ENCODE peak calls at places on chromosomes 5 and 9, in five cellular contexts. V is DND-41, L is IMR-90, D is pancreas, J is upper lobe of right lung. N is an unnamed sample.

GRCh38 chr9:130675396-130675795 is 11.0 kb downstream of the PRDM12 start:
- DNase-seq in V (no peak), L (no peak), D (no peak), J (no peak), N (no peak)

GRCh38 chr9:120733190-120733589 is 18.9 kb upstream of the MEGF9 start:
- DNase-seq in V (no peak), L (peak), D (peak), J (peak), N (peak)

GRCh38 chr5:107633171-107633901 is 37.4 kb downstream of the EFNA5 start:
- DNase-seq in V (no peak), L (peak), D (no peak), J (no peak), N (no peak)

GRCh38 chr5:53089481-53089976 is 20.0 kb downstream of the MOCS2 start:
- DNase-seq in V (peak), L (peak), D (no peak), J (no peak), N (no peak)

GRCh38 chr9:123434619-123435240 is 78.7 kb downstream of the CRB2 start:
- DNase-seq in V (no peak), L (no peak), D (no peak), J (peak), N (peak)

GRCh38 chr9:89137548-89138462 is 40.8 kb downstream of the SHC3 start:
- DNase-seq in V (peak), L (peak), D (peak), J (no peak), N (no peak)

GRCh38 chr5:6154216-6154615 is 224.1 kb downstream of the MED10 start:
- DNase-seq in V (no peak), L (no peak), D (no peak), J (no peak), N (no peak)

GRCh38 chr5:132592521-132592920 is 35.7 kb downstream of the RAD50 start:
- DNase-seq in V (no peak), L (peak), D (no peak), J (no peak), N (no peak)

GRCh38 chr5:108726446-108727091 is 21.1 kb upstream of the FER start:
- DNase-seq in V (no peak), L (peak), D (no peak), J (no peak), N (no peak)

GRCh38 chr5:108729306-108729645 is 18.4 kb upstream of the FER start:
- DNase-seq in V (no peak), L (no peak), D (no peak), J (no peak), N (no peak)

GRCh38 chr5:108728566-108729305 is 19.0 kb upstream of the FER start:
- DNase-seq in V (peak), L (no peak), D (no peak), J (no peak), N (no peak)

GRCh38 chr5:108727639-108728565 is 19.8 kb upstream of the FER start:
- DNase-seq in V (peak), L (peak), D (peak), J (peak), N (peak)

DNA sequence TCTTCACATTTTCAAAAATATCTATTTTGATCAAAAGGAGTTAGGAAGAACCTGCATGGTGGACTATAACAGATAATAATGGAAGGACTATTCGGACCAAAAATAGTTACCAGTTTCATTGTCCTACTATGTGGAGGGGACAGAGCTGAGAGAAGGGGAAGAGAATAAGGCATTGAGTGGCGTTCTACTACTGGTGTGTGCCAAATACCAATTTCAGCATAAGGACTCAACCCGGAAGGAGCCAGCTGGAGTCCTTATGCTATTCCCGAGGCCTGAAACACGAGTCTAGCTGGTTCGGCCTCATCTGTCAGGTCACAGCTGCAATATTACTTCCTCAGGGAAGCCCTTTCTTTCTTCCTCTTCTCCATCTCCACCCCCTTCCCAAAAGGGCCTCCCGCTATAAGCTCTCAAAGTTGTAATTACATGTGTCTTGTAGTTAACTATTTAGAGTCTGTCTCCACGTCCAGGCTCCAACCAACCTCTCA is 20.5 kb upstream of the FER start:
- DNase-seq in V (no peak), L (peak), D (peak), J (no peak), N (peak)
- H3K27ac ChIP-seq in V (no peak), L (peak), D (peak), J (peak), N (peak)

GRCh38 chr5:151678713-151679112 is 8.0 kb downstream of the SPARC start:
- DNase-seq in V (no peak), L (peak), D (no peak), J (no peak), N (no peak)
- H3K4me3 ChIP-seq in V (no peak), L (no peak), D (no peak), J (no peak), N (no peak)

DNA sequence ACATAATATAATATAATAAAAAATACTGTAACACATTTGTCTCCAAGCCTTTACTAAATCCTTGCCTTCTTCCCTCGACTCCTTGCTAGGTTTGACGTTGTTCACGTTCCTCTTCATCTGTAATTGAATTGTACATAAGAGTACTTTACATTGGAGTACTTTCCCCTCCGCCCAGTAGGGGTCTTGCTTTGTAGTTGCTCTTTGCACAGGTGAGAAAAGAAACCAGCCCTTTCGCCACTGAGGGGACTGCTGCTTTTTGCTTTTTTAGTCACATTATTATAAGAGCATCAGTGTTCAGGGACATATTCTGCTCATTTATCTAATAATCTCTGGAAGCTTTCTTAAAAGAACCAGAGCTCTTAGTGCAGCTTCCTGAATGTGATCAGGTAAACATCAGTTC is 115.0 kb downstream of the CETN3 start:
- DNase-seq in V (no peak), L (no peak), D (no peak), J (no peak), N (peak)
- TF ChIP-seq CTCF in V (peak), L (no peak), D (no peak), J (no peak), N (no peak)

GRCh38 chr5:172533399-172534228 is 79.3 kb upstream of the SH3PXD2B start:
- DNase-seq in V (no peak), L (no peak), D (no peak), J (peak), N (no peak)
- H3K27ac ChIP-seq in V (no peak), L (no peak), D (no peak), J (peak), N (no peak)

DNA sequence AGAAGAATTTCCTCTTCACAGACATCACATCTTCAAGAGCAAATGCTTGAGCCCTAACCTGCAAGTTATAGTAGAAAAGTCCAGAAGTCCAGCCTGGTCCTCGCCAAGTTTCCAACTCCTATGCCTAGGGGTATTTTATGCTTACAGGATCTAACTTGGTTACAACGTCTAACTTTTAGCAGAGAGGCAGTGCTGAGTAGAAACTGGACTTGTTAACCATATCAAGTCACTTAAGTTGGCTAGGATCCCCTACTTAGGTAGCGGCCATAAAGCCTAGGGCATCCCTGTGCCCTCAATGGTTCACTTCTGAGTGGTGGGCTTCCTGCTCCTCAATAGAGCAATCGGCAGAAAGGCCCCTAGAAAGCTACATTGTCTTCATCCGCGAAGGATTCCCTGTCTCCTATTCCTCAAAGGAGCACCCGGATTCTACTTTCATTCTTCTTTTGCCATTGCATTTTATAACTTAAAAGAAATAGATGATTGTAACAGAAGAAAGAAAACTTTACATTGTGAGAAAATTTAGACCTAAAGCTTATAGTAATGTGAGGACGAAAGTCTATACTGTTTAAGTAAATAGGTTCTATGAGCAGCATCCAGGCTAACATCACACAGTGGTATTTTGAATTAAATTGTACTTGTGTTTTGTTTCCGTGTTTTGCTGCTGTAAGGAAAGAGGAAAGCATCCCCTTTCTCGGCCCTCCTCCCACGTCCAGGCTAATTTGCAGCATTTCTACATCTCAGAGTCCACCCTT is 1.3 kb upstream of the MTAP start:
- DNase-seq in V (no peak), L (no peak), D (no peak), J (no peak), N (no peak)
- H3K4me3 ChIP-seq in V (no peak), L (peak), D (no peak), J (peak), N (peak)

GRCh38 chr5:172453206-172453985 is 929 bp downstream of the SH3PXD2B start:
- DNase-seq in V (no peak), L (peak), D (no peak), J (peak), N (peak)
- TF ChIP-seq CTCF in V (no peak), L (peak), D (peak), J (peak), N (peak)

DNA sequence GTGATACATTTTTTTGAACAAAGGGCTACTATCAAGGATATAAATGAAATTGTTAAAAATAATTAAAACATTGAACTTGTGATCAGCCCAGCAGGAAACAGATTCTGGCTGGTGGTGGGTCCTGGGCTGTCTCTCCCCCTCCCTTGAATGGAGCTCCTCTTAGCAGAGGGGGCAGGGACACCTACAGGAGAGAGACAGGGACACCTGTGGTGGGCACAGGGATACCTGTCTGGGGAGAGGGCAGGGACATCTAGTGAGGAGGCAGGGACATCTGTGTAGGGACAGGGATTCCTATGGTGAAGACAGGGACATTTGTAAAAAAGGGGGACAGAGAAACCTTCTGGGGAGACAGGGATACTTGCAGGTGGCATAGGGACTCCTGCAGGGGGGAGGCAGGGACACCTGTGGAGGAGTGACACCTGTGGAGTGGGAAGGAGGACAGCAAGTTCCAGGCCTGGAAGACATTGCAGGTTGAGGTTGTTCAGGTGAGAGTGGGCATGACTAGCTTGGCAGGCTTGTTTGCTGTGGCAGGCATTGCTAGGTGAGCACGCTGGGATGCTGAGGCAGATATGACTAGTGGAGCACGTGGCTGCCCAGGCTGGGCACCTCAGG is 264.2 kb downstream of the IRX2 start:
- DNase-seq in V (no peak), L (no peak), D (no peak), J (no peak), N (no peak)
- H3K27ac ChIP-seq in V (no peak), L (no peak), D (no peak), J (no peak), N (no peak)